ENCODE peak calls at places on chromosomes 5 and 9, in nine cellular contexts. Q is astrocyte, N is Caco-2, G is epithelial cell of proximal tubule, F is fibroblast of lung, B is A549, Z is Peyer's patch, O is cardiac muscle cell, Y is GM12878. U is an unnamed sample.

GRCh38 chr5:34490501-34491250 is 165.5 kb upstream of the RAI14 start:
- DNase-seq in G (no peak), N (no peak), Q (no peak), Y (no peak), Z (no peak), O (peak), F (peak), B (no peak), U (no peak)

GRCh38 chr5:72046106-72046505 is 61.2 kb upstream of the MAP1B start:
- DNase-seq in Y (no peak), Z (no peak), B (no peak), G (no peak), Q (no peak), F (no peak), O (no peak), N (no peak), U (no peak)

GRCh38 chr9:107755267-107755666 is 265.7 kb upstream of the KLF4 start:
- DNase-seq in Y (no peak), B (peak), G (peak), F (peak), Q (peak), N (peak), Z (peak), O (no peak), U (no peak)

GRCh38 chr9:106177216-106177615 is 482.9 kb downstream of the TMEM38B start:
- DNase-seq in G (no peak), Z (no peak), Q (no peak), N (no peak), Y (no peak), B (no peak), F (no peak), O (no peak), U (no peak)

GRCh38 chr5:93342563-93343061 is 238.4 kb downstream of the NR2F1-AS1 start:
- DNase-seq in Y (peak), Z (no peak), N (no peak), O (no peak), G (peak), F (no peak), Q (no peak), B (no peak), U (no peak)

GRCh38 chr5:139236479-139236878 is 38.3 kb upstream of the SIL1 start:
- DNase-seq in Q (no peak), B (no peak), N (no peak), F (no peak), O (no peak), Z (no peak), Y (no peak), G (no peak), U (no peak)

GRCh38 chr5:178145965-178146820 is 7.5 kb downstream of the NHP2 start:
- DNase-seq in G (no peak), N (peak), Z (peak), F (peak), B (peak), Y (no peak), Q (no peak), O (peak), U (no peak)

GRCh38 chr5:155575861-155576260 is 562.3 kb downstream of the KIF4B start:
- DNase-seq in B (no peak), F (no peak), O (no peak), G (no peak), Q (no peak), Y (no peak), Z (no peak), N (no peak), U (no peak)

GRCh38 chr9:6024035-6024554 is 8.7 kb upstream of the RANBP6 start:
- DNase-seq in N (peak), F (peak), O (peak), G (no peak), B (peak), Z (peak), Y (no peak), Q (no peak), U (no peak)

GRCh38 chr5:34688015-34688800 is 32.1 kb downstream of the RAI14 start:
- DNase-seq in B (no peak), F (no peak), N (no peak), G (no peak), Q (no peak), O (no peak), Y (no peak), Z (no peak), U (no peak)

GRCh38 chr5:181036816-181037364 is 3.2 kb upstream of the BTNL9 start:
- DNase-seq in Q (no peak), N (no peak), O (no peak), F (no peak), B (no peak), Z (no peak), G (no peak), Y (no peak), U (no peak)

GRCh38 chr5:135229679-135230132 is 169.3 kb downstream of the MACROH2A1 start:
- DNase-seq in Q (no peak), G (no peak), O (no peak), Z (no peak), B (peak), F (no peak), N (no peak), Y (no peak), U (no peak)

GRCh38 chr9:135982499-135983264 is 21.5 kb upstream of the UBAC1 start:
- DNase-seq in B (no peak), Y (no peak), N (no peak), G (no peak), Q (no peak), O (no peak), Z (no peak), F (no peak), U (no peak)

GRCh38 chr5:138448481-138449398 is 9.9 kb downstream of the REEP2 start:
- DNase-seq in Z (no peak), Q (no peak), N (no peak), G (no peak), Y (no peak), F (peak), B (peak), O (no peak), U (no peak)

GRCh38 chr5:176553260-176554085 is 4.3 kb downstream of the CDHR2 start:
- DNase-seq in N (no peak), Q (no peak), G (no peak), Z (peak), F (no peak), B (peak), Y (no peak), O (no peak), U (no peak)

GRCh38 chr5:72093231-72093630 is 14.0 kb upstream of the MAP1B start:
- DNase-seq in N (no peak), B (no peak), O (no peak), F (peak), Q (peak), Z (no peak), Y (no peak), G (no peak), U (no peak)

GRCh38 chr5:137453476-137454080 is 45.5 kb downstream of the SPOCK1 start:
- DNase-seq in Y (no peak), Z (no peak), Q (peak), O (peak), N (peak), B (peak), G (no peak), F (peak), U (peak)

GRCh38 chr9:13744233-13744954 is 464.9 kb upstream of the MPDZ start:
- DNase-seq in O (no peak), Q (no peak), F (no peak), Z (no peak), Y (no peak), G (no peak), B (no peak), N (no peak), U (no peak)

GRCh38 chr9:108620767-108621166 is 235.0 kb downstream of the ACTL7B start:
- DNase-seq in N (no peak), G (no peak), O (no peak), Z (no peak), Y (no peak), B (no peak), F (peak), Q (peak), U (no peak)

GRCh38 chr9:113682297-113682771 is 193.8 kb upstream of the ZNF618 start:
- DNase-seq in N (peak), Z (peak), Q (peak), B (peak), F (peak), O (peak), Y (no peak), G (peak), U (peak)

GRCh38 chr9:71733176-71733575 is 35.1 kb downstream of the CEMIP2 start:
- DNase-seq in Z (no peak), N (no peak), Q (peak), F (no peak), Y (no peak), B (no peak), O (no peak), G (no peak), U (no peak)

GRCh38 chr5:96324708-96325107 is 108.3 kb downstream of the PCSK1 start:
- DNase-seq in Y (no peak), G (no peak), Z (no peak), B (peak), N (no peak), F (peak), O (no peak), Q (peak), U (peak)

GRCh38 chr9:101795147-101795546 is 56.7 kb upstream of the GRIN3A start:
- DNase-seq in O (no peak), F (no peak), Y (no peak), B (no peak), Z (no peak), N (no peak), G (no peak), Q (no peak), U (no peak)

GRCh38 chr5:6573651-6574101 is 59.2 kb downstream of the NSUN2 start:
- DNase-seq in G (no peak), O (peak), Z (no peak), F (no peak), Y (no peak), B (no peak), Q (no peak), N (no peak), U (no peak)

GRCh38 chr5:137728048-137728447 is 7.8 kb downstream of the KLHL3 start:
- DNase-seq in N (no peak), Q (no peak), F (no peak), Z (no peak), G (no peak), B (no peak), O (no peak), Y (no peak), U (no peak)

GRCh38 chr9:98906273-98907040 is 37.2 kb upstream of the COL15A1 start:
- DNase-seq in Y (no peak), F (peak), Q (no peak), Z (no peak), N (no peak), B (no peak), O (no peak), G (no peak), U (no peak)

GRCh38 chr5:172559004-172559932 is 81.8 kb upstream of the NEURL1B start:
- DNase-seq in Y (no peak), Z (peak), N (no peak), G (peak), O (no peak), Q (peak), B (no peak), F (peak), U (no peak)

GRCh38 chr5:122063836-122064235 is 14.2 kb downstream of the LOX start:
- DNase-seq in Y (no peak), B (no peak), F (peak), N (no peak), O (no peak), G (no peak), Z (no peak), Q (peak), U (no peak)

GRCh38 chr5:124660229-124661093 is 86.0 kb downstream of the ZNF608 start:
- DNase-seq in Q (peak), O (no peak), N (no peak), B (peak), Y (no peak), Z (no peak), G (peak), F (peak), U (no peak)

GRCh38 chr9:91564081-91564670 is 140.5 kb upstream of the NFIL3 start:
- DNase-seq in Y (no peak), Z (no peak), N (no peak), Q (no peak), B (no peak), F (no peak), O (no peak), G (no peak), U (no peak)

GRCh38 chr5:159764283-159764927 is 151.9 kb upstream of the ADRA1B start:
- DNase-seq in Y (no peak), O (no peak), N (no peak), F (peak), G (peak), B (no peak), Q (peak), Z (no peak), U (no peak)

GRCh38 chr5:156934450-156935211 is 28.4 kb downstream of the TIMD4 start:
- DNase-seq in Z (peak), Y (no peak), Q (no peak), F (no peak), G (no peak), N (peak), B (peak), O (peak), U (no peak)

GRCh38 chr5:55694152-55694830 is 17.8 kb downstream of the SLC38A9 start:
- DNase-seq in Y (no peak), B (peak), N (peak), Q (no peak), F (peak), G (no peak), Z (no peak), O (peak), U (peak)

GRCh38 chr5:68646142-68646541 is 430.6 kb downstream of the PIK3R1 start:
- DNase-seq in F (peak), Q (peak), B (no peak), N (no peak), Y (no peak), G (no peak), O (no peak), Z (no peak), U (peak)

GRCh38 chr9:19493174-19493811 is 84.5 kb downstream of the ACER2 start:
- DNase-seq in Z (peak), F (peak), G (no peak), N (peak), O (peak), Q (peak), B (peak), Y (peak), U (no peak)

GRCh38 chr5:7576023-7576715 is 180.2 kb downstream of the ADCY2 start:
- DNase-seq in F (no peak), Z (no peak), G (no peak), Q (no peak), N (no peak), Y (no peak), O (no peak), B (no peak), U (no peak)

GRCh38 chr9:135069556-135070197 is 17.8 kb upstream of the OLFM1 start:
- DNase-seq in Z (peak), B (no peak), Y (no peak), Q (no peak), G (no peak), O (no peak), F (no peak), N (no peak), U (no peak)

GRCh38 chr9:121651295-121652036 is at the start of gene DAB2IP:
- DNase-seq in O (peak), Z (peak), B (no peak), F (peak), G (no peak), Q (no peak), N (peak), Y (no peak), U (no peak)

GRCh38 chr9:18071651-18072060 is 402.3 kb upstream of the ADAMTSL1 start:
- DNase-seq in F (peak), Y (no peak), Q (peak), B (no peak), G (no peak), Z (no peak), N (no peak), O (no peak), U (no peak)

GRCh38 chr9:108134501-108135128 is 645.0 kb upstream of the KLF4 start:
- DNase-seq in Y (no peak), F (no peak), Z (no peak), N (no peak), Q (no peak), O (no peak), G (no peak), B (no peak), U (peak)

DNA sequence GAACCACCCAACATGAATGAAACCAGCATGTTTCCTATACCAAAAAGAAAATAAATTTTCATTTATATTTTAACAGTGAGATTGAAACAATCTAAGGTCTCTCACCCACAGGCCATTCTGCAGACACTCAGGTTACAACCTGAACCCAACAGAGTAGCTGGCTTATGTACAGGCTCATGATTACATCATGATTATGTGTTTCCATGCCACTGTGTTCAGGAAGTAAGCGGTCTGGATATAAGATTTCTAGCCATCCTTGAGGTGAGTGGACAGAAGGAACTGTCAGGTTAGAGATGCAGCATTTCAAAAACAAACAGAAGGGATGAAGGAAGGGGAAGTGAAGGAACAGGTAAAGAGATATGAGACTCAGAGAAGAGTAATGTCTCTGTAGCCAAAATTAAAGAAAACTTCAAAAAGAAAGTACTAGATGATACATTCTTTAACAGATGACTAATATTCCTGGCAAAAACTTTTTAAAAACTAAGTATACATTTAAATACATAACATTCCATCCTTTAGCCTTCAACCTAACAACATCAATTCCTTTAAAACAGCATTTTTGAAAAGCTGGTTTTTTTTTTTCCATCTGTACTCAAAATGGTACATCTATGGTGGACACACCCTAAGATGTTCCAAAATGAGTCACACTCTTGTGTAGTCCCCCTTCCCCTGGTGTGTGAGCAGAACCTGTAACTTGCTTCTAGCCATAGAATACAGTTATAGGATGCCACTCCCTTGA is 119.8 kb downstream of the LPAR1 start:
- DNase-seq in O (no peak), Z (no peak), Q (peak), F (peak), N (no peak), G (no peak), B (peak), Y (no peak), U (no peak)
- H3K4me3 ChIP-seq in O (no peak), Z (no peak), Q (no peak), F (no peak), N (no peak), G (no peak), B (no peak), Y (no peak), U (no peak)

DNA sequence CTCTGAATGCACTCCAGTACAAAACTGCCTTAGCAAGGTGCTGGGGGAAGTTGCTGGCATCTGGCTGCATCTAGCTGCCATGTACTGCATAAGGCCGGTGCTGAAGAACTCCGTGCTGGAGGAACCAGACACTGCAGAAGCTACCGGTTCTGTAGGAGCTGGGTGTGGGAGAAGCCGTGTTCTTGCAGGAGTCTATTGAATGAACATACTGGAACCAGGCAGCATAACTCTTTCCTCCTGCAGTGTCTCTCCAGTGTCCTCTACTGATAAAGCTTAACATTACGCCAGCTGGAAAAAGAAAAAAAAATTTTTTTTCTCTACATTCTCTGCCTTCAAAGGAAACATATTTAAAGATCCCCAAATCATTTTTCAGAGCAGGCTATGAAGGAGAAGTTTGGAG is 38.5 kb downstream of the VPS13A start:
- DNase-seq in N (no peak), Y (no peak), B (peak), F (peak), Z (no peak), Q (no peak), G (no peak), O (peak), U (no peak)
- TF ChIP-seq CTCF in N (peak), Y (peak), B (peak), F (peak), Z (peak), Q (no peak), G (peak), O (peak), U (peak)

GRCh38 chr5:73436535-73437125 is 11.9 kb downstream of the FOXD1 start:
- DNase-seq in O (no peak), B (no peak), N (no peak), Q (no peak), G (no peak), F (peak), Z (no peak), Y (no peak), U (no peak)
- H3K4me3 ChIP-seq in O (peak), B (no peak), N (no peak), Q (peak), G (peak), F (peak), Z (peak), Y (no peak), U (peak)

GRCh38 chr5:77558266-77558665 is 66.2 kb upstream of the WDR41 start:
- DNase-seq in O (no peak), Z (no peak), N (no peak), G (no peak), B (no peak), F (no peak), Y (no peak), Q (no peak), U (no peak)

GRCh38 chr5:77561965-77562364 is 69.8 kb upstream of the WDR41 start:
- DNase-seq in Q (no peak), B (no peak), O (peak), N (no peak), Z (no peak), G (no peak), Y (no peak), F (no peak), U (no peak)

GRCh38 chr5:77563475-77563874 is 71.4 kb upstream of the WDR41 start:
- DNase-seq in Q (no peak), G (no peak), B (no peak), N (no peak), Y (no peak), F (no peak), O (no peak), Z (no peak), U (no peak)

GRCh38 chr5:77560677-77561263 is 68.7 kb upstream of the WDR41 start:
- DNase-seq in F (peak), N (peak), Q (peak), Z (no peak), B (peak), Y (peak), G (no peak), O (peak), U (peak)
- TF ChIP-seq CTCF in F (peak), N (peak), Q (peak), Z (peak), B (peak), Y (peak), G (peak), O (peak), U (peak)

DNA sequence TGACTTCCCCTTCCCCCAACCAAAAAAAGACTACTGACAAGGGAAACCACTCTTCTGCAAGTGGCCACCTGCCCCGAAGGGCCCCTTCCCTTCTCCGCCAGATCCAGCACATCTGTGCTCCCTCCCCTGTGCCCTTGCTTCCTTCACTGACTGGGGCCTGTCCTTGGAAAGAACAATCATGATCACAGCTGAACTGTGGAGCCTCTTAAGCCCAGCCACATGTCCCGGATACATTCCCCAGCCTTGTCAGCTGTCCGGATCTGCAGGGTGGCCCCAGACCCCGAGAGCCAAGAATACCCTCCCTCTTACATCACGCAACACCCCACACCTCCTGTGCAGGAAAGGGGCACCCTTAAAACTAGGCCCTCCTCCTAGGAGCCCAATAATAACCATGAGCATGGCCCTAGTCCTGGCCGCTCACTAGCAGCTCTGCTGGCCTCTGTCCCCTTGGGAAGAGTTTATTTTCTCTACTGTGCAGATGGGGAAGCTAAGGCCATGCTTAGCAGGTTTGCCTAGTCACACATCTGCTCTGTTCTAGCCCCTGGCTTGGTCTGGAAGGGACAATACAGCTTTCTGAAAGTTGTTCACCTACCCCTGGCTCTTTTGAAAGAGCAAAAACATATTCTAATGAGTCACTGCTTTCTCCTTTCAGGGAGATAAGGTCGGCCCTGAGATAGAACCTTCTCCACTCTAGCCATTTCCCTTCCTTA is 3.8 kb downstream of the SPRY4 start:
- DNase-seq in Q (no peak), N (no peak), F (peak), O (peak), B (no peak), Z (no peak), G (no peak), Y (no peak), U (no peak)
- H3K4me3 ChIP-seq in Q (peak), N (no peak), F (peak), O (no peak), B (no peak), Z (no peak), G (peak), Y (peak), U (no peak)

GRCh38 chr5:161925960-161926359 is 78.0 kb downstream of the GABRA1 start:
- DNase-seq in G (no peak), N (peak), Z (no peak), Q (no peak), B (no peak), O (no peak), F (no peak), Y (no peak), U (no peak)
- TF ChIP-seq CTCF in G (no peak), N (no peak), Z (no peak), Q (no peak), B (no peak), O (no peak), F (no peak), Y (peak), U (peak)

GRCh38 chr5:151219789-151220188 is 4.1 kb downstream of the CCDC69 start:
- DNase-seq in N (no peak), F (no peak), G (no peak), Z (no peak), O (no peak), Y (no peak), B (no peak), Q (no peak), U (no peak)
- H3K4me3 ChIP-seq in N (no peak), F (no peak), G (no peak), Z (no peak), O (no peak), Y (peak), B (no peak), Q (no peak), U (no peak)

U was measured in LNCaP clone FGC.